ENCODE peak calls at places on chromosomes 3 and 15, in five cellular contexts. D, K, V, X and Y are unnamed samples.

GRCh38 chr3:168801792-168802191 is 706.1 kb upstream of the GOLIM4 start:
- DNase-seq in V (no peak), K (no peak), D (no peak), X (no peak), Y (no peak)

GRCh38 chr3:63450023-63450422 is 171.9 kb downstream of the SYNPR start:
- DNase-seq in K (no peak), D (no peak), X (no peak), V (no peak), Y (no peak)

GRCh38 chr15:74735305-74735704 is 10.0 kb upstream of the CYP1A1 start:
- DNase-seq in V (no peak), K (no peak), X (no peak), D (no peak), Y (no peak)

GRCh38 chr3:176964656-176965055 is 232.6 kb downstream of the TBL1XR1 start:
- DNase-seq in X (no peak), K (no peak), V (no peak), D (no peak), Y (no peak)

GRCh38 chr15:70473623-70474366 is 289.6 kb downstream of the UACA start:
- DNase-seq in X (no peak), V (no peak), D (no peak), K (no peak), Y (no peak)

GRCh38 chr15:52050416-52050815 is 31.4 kb downstream of the MAPK6 start:
- DNase-seq in D (no peak), V (no peak), K (no peak), X (no peak), Y (no peak)

GRCh38 chr15:56919708-56920637 is 1.5 kb downstream of the TCF12 start:
- DNase-seq in X (no peak), K (no peak), D (peak), V (peak), Y (no peak)

GRCh38 chr3:126858887-126859286 is 124.0 kb upstream of the PLXNA1 start:
- DNase-seq in K (no peak), V (no peak), D (no peak), X (no peak), Y (peak)

GRCh38 chr3:16309558-16309957 is 44.5 kb downstream of the OXNAD1 start:
- DNase-seq in X (no peak), K (no peak), V (no peak), D (no peak), Y (no peak)

GRCh38 chr3:19948192-19948591 is 1.3 kb downstream of the RAB5A start:
- DNase-seq in K (no peak), X (no peak), D (no peak), V (no peak), Y (no peak)

GRCh38 chr3:73094127-73094526 is 32.7 kb downstream of the EBLN2 start:
- DNase-seq in D (no peak), K (no peak), V (peak), X (no peak), Y (no peak)

GRCh38 chr3:106305127-106305526 is 436.3 kb upstream of the CBLB start:
- DNase-seq in X (no peak), V (no peak), D (no peak), K (no peak), Y (no peak)

GRCh38 chr3:133926736-133927542 is 31.3 kb upstream of the RAB6B start:
- DNase-seq in D (no peak), K (no peak), V (no peak), X (no peak), Y (peak)

GRCh38 chr15:85462029-85462428 is 81.6 kb downstream of the AKAP13 start:
- DNase-seq in X (no peak), V (no peak), K (no peak), D (no peak), Y (no peak)

GRCh38 chr3:15499536-15499935 is 22.0 kb downstream of the COLQ start:
- DNase-seq in X (no peak), V (no peak), D (no peak), K (no peak), Y (no peak)

GRCh38 chr15:87365221-87365620 is 891.3 kb downstream of the NTRK3 start:
- DNase-seq in K (no peak), V (no peak), D (no peak), X (no peak), Y (no peak)

GRCh38 chr3:157868168-157868567 is 238.1 kb downstream of the SHOX2 start:
- DNase-seq in X (no peak), K (no peak), D (no peak), V (no peak), Y (no peak)

GRCh38 chr3:61701019-61701418 is 139.6 kb downstream of the PTPRG start:
- DNase-seq in D (no peak), V (no peak), K (no peak), X (no peak), Y (no peak)

DNA sequence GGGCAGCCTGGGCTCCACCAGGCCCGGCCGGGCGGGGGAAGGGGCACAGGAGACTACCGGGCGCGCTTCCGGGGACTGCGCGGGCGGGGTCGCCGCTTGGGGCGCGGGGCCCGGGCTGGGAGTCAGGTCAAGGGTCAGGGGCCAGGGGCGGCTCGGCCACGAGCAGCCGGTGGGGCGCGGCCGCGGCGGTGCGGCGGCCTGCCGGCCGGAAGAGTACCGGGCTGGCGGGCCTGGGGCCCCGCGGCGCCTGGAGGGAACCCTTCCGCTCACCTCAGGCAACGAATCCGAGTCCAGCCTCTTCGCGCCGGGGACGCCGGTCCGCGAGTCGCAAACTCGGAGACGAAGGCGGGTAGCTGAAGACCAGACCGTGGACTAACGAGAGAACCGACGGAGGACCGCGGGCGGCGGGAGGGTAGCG is 217 bp downstream of the RHOA start:
- DNase-seq in V (peak), X (peak), D (peak), K (peak), Y (no peak)
- TF ChIP-seq POLR2AphosphoS5 in V (no peak), X (no peak), D (peak), K (peak), Y (no peak)

GRCh38 chr3:9249273-9250192 is at the start of gene SRGAP3:
- DNase-seq in K (peak), V (peak), X (peak), D (peak), Y (peak)

GRCh38 chr3:9253327-9253726 is 3.9 kb upstream of the SRGAP3 start:
- DNase-seq in D (no peak), K (no peak), X (no peak), V (no peak), Y (no peak)

GRCh38 chr3:9250236-9250635 is 790 bp upstream of the SRGAP3 start:
- DNase-seq in K (no peak), D (no peak), X (no peak), V (no peak), Y (no peak)

GRCh38 chr3:9248232-9249191 is 934 bp downstream of the SRGAP3 start:
- DNase-seq in K (peak), V (no peak), D (peak), X (no peak), Y (no peak)

GRCh38 chr3:9251055-9251786 is 1.8 kb upstream of the SRGAP3 start:
- DNase-seq in K (no peak), V (no peak), D (no peak), X (no peak), Y (no peak)
- TF ChIP-seq POLR2A in K (no peak), V (no peak), D (no peak), X (no peak), Y (no peak)

DNA sequence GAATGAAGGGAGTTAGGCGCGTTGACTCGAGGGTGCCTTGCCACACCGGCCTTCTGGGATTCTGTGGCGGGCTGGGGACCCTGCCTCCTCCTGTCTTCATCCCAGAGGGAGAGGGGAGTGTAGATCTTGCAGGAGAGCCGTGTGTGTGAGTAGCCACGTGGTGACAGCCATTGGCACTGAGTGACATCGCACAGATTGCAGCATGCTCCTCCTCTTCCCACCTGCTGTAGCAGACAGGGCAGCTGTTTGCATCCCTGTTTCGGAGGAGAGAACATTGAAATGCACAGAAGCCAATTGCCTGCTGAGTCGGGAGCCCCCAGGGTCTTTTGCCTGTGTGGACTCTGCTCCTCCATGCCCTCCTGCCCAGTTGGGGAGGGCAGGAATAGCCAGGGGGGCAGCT is 66.6 kb downstream of the CHRNA7 start:
- DNase-seq in X (no peak), K (no peak), D (no peak), V (no peak), Y (no peak)
- TF ChIP-seq POLR2AphosphoS5 in X (no peak), K (no peak), D (no peak), V (no peak), Y (no peak)

DNA sequence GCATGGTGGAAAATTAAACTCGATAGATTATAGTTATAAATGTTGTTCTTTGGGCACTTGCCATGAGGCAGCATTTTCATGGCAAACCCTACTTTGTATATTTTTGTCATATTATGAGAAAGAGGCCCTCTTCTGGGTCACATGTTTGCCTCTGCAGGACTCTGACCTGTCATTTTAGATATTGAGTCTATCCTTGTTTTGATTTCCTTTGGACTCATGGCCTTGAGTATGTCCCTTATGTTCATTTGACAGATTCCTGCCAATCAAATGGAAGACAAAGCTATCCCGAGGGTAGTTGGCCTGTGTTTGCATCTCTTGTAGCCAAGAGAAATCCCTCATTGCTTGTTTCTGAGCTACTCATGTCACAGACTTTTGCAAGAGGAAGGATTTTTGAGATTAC is 226.3 kb downstream of the LPP start:
- DNase-seq in D (no peak), K (no peak), V (peak), X (no peak), Y (no peak)
- TF ChIP-seq POLR2A in D (no peak), K (no peak), V (no peak), X (no peak), Y (no peak)

GRCh38 chr3:57953541-57953940 is 54.7 kb upstream of the FLNB start:
- DNase-seq in X (peak), D (no peak), K (no peak), V (no peak), Y (no peak)

GRCh38 chr3:57958642-57959406 is 49.4 kb upstream of the FLNB start:
- DNase-seq in X (no peak), K (no peak), V (no peak), D (peak), Y (no peak)

GRCh38 chr3:57957823-57958222 is 50.4 kb upstream of the FLNB start:
- DNase-seq in X (no peak), V (no peak), D (no peak), K (no peak), Y (no peak)

GRCh38 chr3:57956833-57957174 is 51.4 kb upstream of the FLNB start:
- DNase-seq in V (no peak), K (no peak), D (no peak), X (no peak), Y (no peak)

DNA sequence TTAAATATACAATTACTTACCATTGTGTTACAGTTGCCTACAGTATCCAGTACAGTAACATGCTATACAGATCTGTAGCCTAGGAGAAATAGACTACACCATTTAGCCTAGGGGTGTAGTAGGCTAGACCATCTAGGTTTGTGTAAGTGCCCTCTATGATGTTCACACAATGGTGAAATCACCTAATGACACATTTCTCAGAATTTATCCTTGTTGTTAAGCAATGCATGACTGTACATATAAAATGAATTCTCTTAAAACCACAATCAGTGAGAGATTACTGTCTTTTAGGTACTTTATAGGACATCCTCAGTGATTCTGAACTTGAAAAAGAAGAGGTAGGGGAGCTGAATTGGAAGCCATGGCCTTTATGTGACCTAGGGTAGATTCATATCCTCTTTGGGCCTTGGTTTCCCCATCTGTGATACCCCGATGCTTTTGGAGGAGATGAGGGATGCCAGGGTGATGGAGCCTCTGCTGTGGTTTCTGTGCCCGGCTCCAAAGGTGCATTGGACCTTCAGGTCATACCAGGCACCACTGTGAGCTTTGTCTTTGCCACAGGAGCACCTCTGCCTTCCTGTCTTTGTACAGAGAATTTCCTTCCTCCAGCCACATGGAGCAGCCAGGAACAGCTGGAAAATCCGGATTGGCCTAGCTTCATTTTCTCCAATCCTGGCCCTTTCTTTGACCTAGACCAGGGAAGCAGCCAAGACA is 51.9 kb upstream of the FLNB start:
- DNase-seq in V (no peak), D (no peak), K (no peak), X (no peak), Y (no peak)
- TF ChIP-seq POLR2AphosphoS5 in V (no peak), D (no peak), K (no peak), X (no peak), Y (no peak)

DNA sequence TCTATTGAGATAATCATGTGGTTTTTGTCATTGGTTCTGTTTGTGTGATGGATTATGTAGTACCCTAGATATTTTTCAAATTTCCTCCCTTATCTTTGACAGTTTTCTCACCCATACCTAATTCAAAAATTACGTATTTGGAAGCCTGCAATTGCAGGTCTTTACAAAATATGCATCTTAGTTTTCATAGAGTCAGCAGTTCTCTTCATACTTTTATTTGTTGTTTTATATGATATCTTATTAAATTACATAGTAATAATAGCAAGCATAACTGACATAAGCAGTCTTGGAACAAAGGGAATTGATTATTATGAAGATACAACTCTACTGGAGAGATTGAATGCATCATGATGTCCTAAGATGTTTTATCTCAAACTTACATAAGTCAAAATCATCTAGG is 215.3 kb upstream of the CHRM5 start:
- DNase-seq in K (no peak), V (no peak), X (no peak), D (no peak), Y (no peak)
- TF ChIP-seq POLR2A in K (no peak), V (no peak), X (no peak), D (no peak), Y (no peak)

GRCh38 chr15:64423970-64424369 is 36.3 kb downstream of the TRIP4 start:
- DNase-seq in V (no peak), K (no peak), X (no peak), D (no peak), Y (no peak)

GRCh38 chr15:64426845-64427465 is 33.4 kb upstream of the ZNF609 start:
- DNase-seq in D (no peak), V (peak), X (no peak), K (no peak), Y (no peak)

DNA sequence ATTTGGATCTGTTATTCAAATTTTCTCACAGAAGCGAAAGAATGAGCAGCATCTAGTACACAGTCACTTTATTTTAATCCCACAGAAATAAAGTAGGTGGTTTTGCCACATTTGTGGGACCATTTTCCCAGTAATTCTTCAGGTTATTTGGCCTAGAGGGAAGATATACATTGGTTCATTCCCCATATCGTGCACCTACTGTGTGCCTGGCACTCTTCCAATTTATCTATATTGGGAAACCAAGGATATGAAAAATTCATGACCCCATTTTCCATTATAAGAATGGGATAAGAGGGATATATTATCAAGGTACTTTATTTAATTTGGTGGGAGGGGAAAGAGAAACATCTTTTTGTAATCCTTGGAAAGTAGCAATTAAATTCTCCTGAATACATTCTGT is 35.1 kb downstream of the TRIP4 start:
- DNase-seq in D (no peak), K (no peak), V (no peak), X (no peak), Y (no peak)
- TF ChIP-seq POLR2AphosphoS5 in D (no peak), K (no peak), V (no peak), X (no peak), Y (no peak)

GRCh38 chr15:31326729-31327673 is at the start of gene KLF13:
- DNase-seq in V (no peak), D (peak), X (peak), K (peak), Y (no peak)

GRCh38 chr15:31328425-31328998 is 1.9 kb downstream of the KLF13 start:
- DNase-seq in D (no peak), K (no peak), V (no peak), X (peak), Y (no peak)

GRCh38 chr15:31328999-31329639 is 2.5 kb downstream of the KLF13 start:
- DNase-seq in K (no peak), V (no peak), X (peak), D (peak), Y (no peak)

GRCh38 chr15:31325976-31326728 is 483 bp upstream of the KLF13 start:
- DNase-seq in D (peak), K (peak), X (peak), V (peak), Y (peak)

GRCh38 chr15:31327674-31328424 is 1.2 kb downstream of the KLF13 start:
- DNase-seq in D (peak), V (peak), K (peak), X (peak), Y (no peak)
- TF ChIP-seq POLR2A in D (peak), V (no peak), K (no peak), X (peak), Y (no peak)